ENCODE peak calls at places on chromosome 1, in seven cellular contexts. N is trophoblast cell, O is H9, I is neuronal stem cell, F is IMR-90, B is mesenchymal stem cell, V is H1. J is an unnamed sample.

GRCh38 chr1:219317762-219318353 is 144.2 kb downstream of the LYPLAL1 start:
- DNase-seq in N (peak), O (peak), I (no peak), F (no peak), B (peak), V (no peak), J (peak)

GRCh38 chr1:22142315-22143064 is 407 bp downstream of the WNT4 start:
- DNase-seq in N (peak), O (no peak), I (no peak), F (no peak), B (peak), V (peak), J (peak)

GRCh38 chr1:19388980-19389379 is 76.9 kb downstream of the SLC66A1 start:
- DNase-seq in N (no peak), O (no peak), I (no peak), F (no peak), B (no peak), V (no peak), J (no peak)

GRCh38 chr1:94727846-94728715 is 92.1 kb upstream of the SLC44A3 start:
- DNase-seq in N (peak), O (no peak), I (no peak), F (peak), B (peak), V (no peak), J (no peak)

GRCh38 chr1:218659911-218660677 is 315.0 kb downstream of the TGFB2 start:
- DNase-seq in N (peak), O (no peak), I (no peak), F (no peak), B (peak), V (no peak), J (no peak)

GRCh38 chr1:39109653-39110052 is 83.5 kb downstream of the NDUFS5 start:
- DNase-seq in N (no peak), O (no peak), I (no peak), F (no peak), B (no peak), V (no peak), J (no peak)

GRCh38 chr1:92186081-92186480 is 31.6 kb upstream of the C1orf146 start:
- DNase-seq in N (no peak), O (no peak), I (no peak), F (peak), B (no peak), V (no peak), J (no peak)

GRCh38 chr1:30317921-30318320 is 405.5 kb downstream of the MATN1 start:
- DNase-seq in N (no peak), O (no peak), I (no peak), F (no peak), B (no peak), V (peak), J (no peak)

GRCh38 chr1:95223110-95223509 is 10.9 kb upstream of the RWDD3 start:
- DNase-seq in N (no peak), O (no peak), I (no peak), F (peak), B (peak), V (no peak), J (peak)

DNA sequence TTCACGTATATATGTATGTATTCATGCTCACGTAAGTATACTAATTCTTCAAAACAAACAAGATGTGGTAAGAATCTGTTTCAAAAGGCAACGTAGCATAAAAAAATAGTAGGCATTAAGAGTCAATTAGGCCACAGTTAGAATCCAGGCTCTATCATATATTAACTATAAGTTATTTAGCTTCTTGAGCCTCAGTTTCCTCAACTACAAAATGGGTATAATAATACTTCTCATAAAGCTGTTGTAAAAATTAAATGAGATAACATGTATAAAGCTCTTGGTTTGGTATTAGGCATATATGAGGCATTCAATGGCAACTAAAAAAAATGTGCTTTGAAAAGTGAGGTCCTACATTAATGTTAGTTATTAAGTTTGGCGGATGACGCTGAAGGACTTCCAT is 9.2 kb downstream of the B3GALNT2 start:
- DNase-seq in N (no peak), O (no peak), I (no peak), F (no peak), B (no peak), V (no peak), J (no peak)
- H3K4ac ChIP-seq in N (no peak), O (no peak), I (no peak), F (no peak), B (no peak), V (no peak), J (no peak)

GRCh38 chr1:63969461-63969893 is 195.7 kb downstream of the ROR1 start:
- DNase-seq in N (no peak), O (no peak), I (no peak), F (peak), B (no peak), V (no peak), J (no peak)
- H3K4ac ChIP-seq in N (no peak), O (no peak), I (no peak), F (no peak), B (no peak), V (no peak), J (no peak)

GRCh38 chr1:241310451-241310850 is 46.6 kb downstream of the RGS7 start:
- DNase-seq in N (no peak), O (no peak), I (no peak), F (peak), B (no peak), V (no peak), J (no peak)

GRCh38 chr1:241306125-241306790 is 50.7 kb downstream of the RGS7 start:
- DNase-seq in N (no peak), O (no peak), I (no peak), F (no peak), B (no peak), V (no peak), J (no peak)

GRCh38 chr1:241316372-241316771 is 40.6 kb downstream of the RGS7 start:
- DNase-seq in N (no peak), O (no peak), I (no peak), F (no peak), B (no peak), V (no peak), J (no peak)

DNA sequence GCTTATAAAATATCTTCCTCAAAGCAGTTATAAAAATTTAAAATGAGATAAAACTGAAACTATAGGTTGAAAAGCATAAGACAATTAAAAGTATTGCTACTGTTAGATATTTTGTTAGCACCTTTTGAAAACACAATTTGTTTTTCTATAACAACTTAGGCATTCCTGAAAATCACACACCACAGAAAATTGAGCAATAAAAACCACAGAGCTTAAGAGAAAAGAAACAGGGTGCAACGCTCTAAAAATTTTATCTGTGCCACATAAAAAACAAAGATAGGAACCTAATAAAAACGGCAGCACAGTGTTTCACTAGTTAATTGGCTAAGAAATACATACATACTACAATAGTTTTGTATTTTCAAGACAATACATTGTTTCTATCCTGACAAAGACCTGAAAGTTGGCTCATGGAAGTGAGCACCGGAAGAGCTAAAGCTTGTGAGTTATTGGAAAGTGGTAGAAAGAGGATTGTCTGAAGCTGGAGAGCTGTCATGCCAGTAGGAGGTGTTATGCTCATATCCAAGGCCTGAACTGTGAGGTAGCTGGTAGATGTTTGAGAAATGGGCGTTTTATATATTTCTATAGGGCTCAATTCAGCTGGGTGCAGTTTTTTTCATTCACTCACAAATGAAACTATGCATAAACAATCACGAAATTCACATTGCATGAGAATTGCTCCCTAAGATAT is 45.8 kb downstream of the RGS7 start:
- DNase-seq in N (no peak), O (no peak), I (no peak), F (peak), B (no peak), V (no peak), J (peak)
- H3K4ac ChIP-seq in N (no peak), O (no peak), I (no peak), F (no peak), B (no peak), V (no peak), J (no peak)

DNA sequence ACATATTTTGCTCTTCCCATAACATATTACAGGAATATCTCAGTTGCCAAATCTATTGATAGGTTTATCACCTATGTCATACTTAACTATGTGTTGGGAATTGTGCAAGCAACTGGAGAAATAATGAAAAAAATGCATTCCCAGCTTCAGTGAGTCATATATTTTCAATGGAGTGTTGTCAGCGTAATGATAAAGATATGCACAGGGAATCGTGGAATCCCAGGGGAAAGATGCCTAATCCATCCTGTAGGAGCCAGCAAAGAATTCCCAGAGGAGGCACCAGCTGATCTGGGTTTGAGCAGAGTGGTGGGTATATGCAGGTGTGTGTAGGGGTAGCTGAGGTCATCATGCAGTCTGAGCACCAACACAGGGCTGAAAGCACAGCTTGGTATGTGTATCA is 213.3 kb upstream of the DAB1 start:
- DNase-seq in N (peak), O (no peak), I (no peak), F (peak), B (peak), V (no peak), J (peak)
- H3K4ac ChIP-seq in N (no peak), O (no peak), I (no peak), F (no peak), B (no peak), V (no peak), J (no peak)

GRCh38 chr1:184418955-184419733 is 32.3 kb downstream of the C1orf21 start:
- DNase-seq in N (no peak), O (no peak), I (no peak), F (peak), B (peak), V (no peak), J (no peak)
- H3K4ac ChIP-seq in N (no peak), O (no peak), I (no peak), F (peak), B (no peak), V (no peak), J (no peak)

GRCh38 chr1:221276911-221277310 is 397.7 kb downstream of the HLX start:
- DNase-seq in N (no peak), O (no peak), I (no peak), F (no peak), B (no peak), V (no peak), J (no peak)
- H3K4ac ChIP-seq in N (no peak), O (no peak), I (no peak), F (no peak), B (no peak), V (no peak), J (peak)

GRCh38 chr1:54483875-54484437 is 64.1 kb upstream of the ACOT11 start:
- DNase-seq in N (peak), O (no peak), I (no peak), F (no peak), B (no peak), V (no peak), J (peak)
- H3K4ac ChIP-seq in N (no peak), O (no peak), I (no peak), F (no peak), B (no peak), V (no peak), J (no peak)

DNA sequence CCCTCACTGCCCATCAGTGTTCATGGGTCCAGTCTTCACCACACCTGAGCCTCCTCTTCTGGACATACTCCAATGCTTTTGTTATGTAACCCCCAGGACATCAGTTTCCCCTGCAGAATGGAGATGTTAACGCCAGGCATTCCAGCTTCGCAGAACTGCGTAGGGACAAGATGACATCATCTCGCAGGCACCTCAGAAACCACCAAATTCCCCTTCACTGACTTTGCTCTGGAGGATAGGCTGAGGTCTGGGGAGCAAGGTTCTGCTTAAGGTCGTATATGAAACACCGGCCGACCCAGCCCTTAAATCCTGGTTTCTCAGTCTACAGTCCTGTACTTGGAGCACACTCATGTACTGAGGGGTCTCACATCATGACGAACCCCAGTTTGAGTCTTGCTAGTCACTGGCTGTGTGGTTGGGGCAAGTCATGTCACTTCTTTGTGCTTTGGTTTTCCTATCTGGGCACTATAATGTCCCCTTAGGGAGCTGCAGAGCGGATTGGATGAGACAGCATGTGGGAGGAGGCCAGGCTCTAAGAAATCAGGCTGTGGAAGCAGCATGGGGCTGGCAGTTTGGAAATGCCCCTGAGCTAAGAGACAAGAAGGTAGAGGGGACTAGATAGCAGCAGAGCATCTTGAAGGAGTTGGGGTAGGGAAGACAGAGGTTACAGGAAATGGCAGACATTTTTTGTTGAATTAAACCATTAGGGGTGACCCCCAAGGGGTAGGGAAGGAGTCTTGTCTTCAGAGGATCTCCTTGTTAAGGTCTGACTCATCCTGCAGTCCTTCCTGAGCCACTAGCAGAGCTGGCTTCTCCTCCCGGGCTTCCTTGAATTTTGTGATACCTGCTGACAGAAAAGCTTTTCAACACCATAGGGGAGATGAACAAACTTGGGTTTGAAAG is 138.3 kb downstream of the FOXD2 start:
- DNase-seq in N (no peak), O (no peak), I (no peak), F (peak), B (peak), V (no peak), J (peak)
- H3K4ac ChIP-seq in N (no peak), O (no peak), I (no peak), F (no peak), B (no peak), V (no peak), J (no peak)

DNA sequence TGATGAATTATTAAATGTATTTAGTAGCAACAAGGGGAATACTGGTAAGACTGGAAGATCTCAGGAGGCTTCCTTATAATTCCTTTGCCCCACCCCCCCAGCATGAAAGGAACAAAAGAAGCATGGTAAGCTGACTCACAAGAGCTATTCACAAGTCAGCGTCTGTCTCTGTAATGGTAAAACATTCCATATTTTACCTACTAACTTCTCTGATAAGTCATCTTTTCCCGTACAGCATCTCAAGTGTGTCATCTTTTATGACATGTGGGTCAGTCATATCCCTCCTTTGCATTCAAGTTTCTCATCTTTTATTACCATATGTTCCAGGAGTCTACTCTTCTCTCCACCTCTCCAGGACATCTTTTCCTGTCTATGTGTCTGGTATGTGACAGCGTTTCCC is 241.3 kb downstream of the PLA2G4A start:
- DNase-seq in N (peak), O (no peak), I (no peak), F (peak), B (no peak), V (no peak), J (peak)
- H3K4ac ChIP-seq in N (no peak), O (no peak), I (no peak), F (no peak), B (no peak), V (no peak), J (no peak)

J was measured in mesendoderm.